ENCODE peak calls at places on chromosomes 5 and 9, in five cellular contexts. One of them, this sample, is unnamed. For H3K36me3 and H3K27me3, the result is how much of the 10 kb centered on the place peaks cover.

GRCh38 chr5:41510176-41510831 is at the start of gene PLCXD3:
- DNase-seq in upper lobe of right lung: peak
- DNase-seq in H1: no peak
- DNase-seq in right lobe of liver: no peak
- DNase-seq in HCT116: no peak
- DNase-seq in this sample: peak

GRCh38 chr5:109411627-109412026 is 1.9 kb upstream of the PJA2 start:
- DNase-seq in upper lobe of right lung: no peak
- DNase-seq in H1: no peak
- DNase-seq in right lobe of liver: no peak
- DNase-seq in HCT116: peak
- DNase-seq in this sample: no peak

GRCh38 chr5:99763021-99763814 is 772.0 kb upstream of the FAM174A start:
- DNase-seq in upper lobe of right lung: no peak
- DNase-seq in H1: no peak
- DNase-seq in right lobe of liver: peak
- DNase-seq in HCT116: no peak
- DNase-seq in this sample: no peak

GRCh38 chr5:119344231-119344630 is 11.6 kb upstream of the TNFAIP8 start:
- DNase-seq in upper lobe of right lung: no peak
- DNase-seq in H1: no peak
- DNase-seq in right lobe of liver: no peak
- DNase-seq in HCT116: no peak
- DNase-seq in this sample: no peak

GRCh38 chr5:56638061-56638621 is 177.2 kb upstream of the MAP3K1 start:
- DNase-seq in upper lobe of right lung: no peak
- DNase-seq in H1: no peak
- DNase-seq in right lobe of liver: no peak
- DNase-seq in HCT116: no peak
- DNase-seq in this sample: no peak

GRCh38 chr5:168578506-168579205 is 512 bp downstream of the PANK3 start:
- DNase-seq in upper lobe of right lung: no peak
- DNase-seq in H1: no peak
- DNase-seq in right lobe of liver: no peak
- DNase-seq in HCT116: no peak
- DNase-seq in this sample: no peak

GRCh38 chr9:125126019-125126746 is 17.1 kb downstream of the SCAI start:
- DNase-seq in upper lobe of right lung: peak
- DNase-seq in H1: no peak
- DNase-seq in right lobe of liver: peak
- DNase-seq in HCT116: no peak
- DNase-seq in this sample: peak

GRCh38 chr9:122201641-122202040 is 27.1 kb downstream of the LHX6 start:
- DNase-seq in upper lobe of right lung: no peak
- DNase-seq in H1: no peak
- DNase-seq in right lobe of liver: no peak
- DNase-seq in HCT116: no peak
- DNase-seq in this sample: no peak

GRCh38 chr5:138453630-138454029 is 11.6 kb upstream of the EGR1 start:
- DNase-seq in upper lobe of right lung: peak
- DNase-seq in H1: no peak
- DNase-seq in right lobe of liver: no peak
- DNase-seq in HCT116: no peak
- DNase-seq in this sample: peak

GRCh38 chr5:98397081-98397480 is 376.4 kb upstream of the RGMB start:
- DNase-seq in upper lobe of right lung: no peak
- DNase-seq in H1: no peak
- DNase-seq in right lobe of liver: no peak
- DNase-seq in HCT116: no peak
- DNase-seq in this sample: no peak

GRCh38 chr5:11878846-11879245 is 25.4 kb downstream of the CTNND2 start:
- DNase-seq in upper lobe of right lung: no peak
- DNase-seq in H1: no peak
- DNase-seq in right lobe of liver: no peak
- DNase-seq in HCT116: no peak
- DNase-seq in this sample: no peak

GRCh38 chr9:23587433-23587832 is 238.6 kb downstream of the ELAVL2 start:
- DNase-seq in upper lobe of right lung: no peak
- DNase-seq in H1: no peak
- DNase-seq in right lobe of liver: peak
- DNase-seq in HCT116: no peak
- DNase-seq in this sample: peak

GRCh38 chr5:160221082-160221481 is 8.2 kb upstream of the FABP6 start:
- DNase-seq in upper lobe of right lung: no peak
- DNase-seq in H1: no peak
- DNase-seq in right lobe of liver: no peak
- DNase-seq in HCT116: no peak
- DNase-seq in this sample: no peak

GRCh38 chr9:1521547-1521946 is 471.4 kb downstream of the DMRT2 start:
- DNase-seq in upper lobe of right lung: no peak
- DNase-seq in H1: no peak
- DNase-seq in right lobe of liver: no peak
- DNase-seq in HCT116: no peak
- DNase-seq in this sample: no peak

GRCh38 chr5:122844136-122844915 is 1.1 kb upstream of the SNX24 start:
- DNase-seq in upper lobe of right lung: no peak
- DNase-seq in H1: no peak
- DNase-seq in right lobe of liver: no peak
- DNase-seq in HCT116: no peak
- DNase-seq in this sample: no peak

GRCh38 chr9:680106-680505 is 161.4 kb upstream of the DMRT1 start:
- DNase-seq in upper lobe of right lung: no peak
- DNase-seq in H1: no peak
- DNase-seq in right lobe of liver: no peak
- DNase-seq in HCT116: no peak
- DNase-seq in this sample: no peak

GRCh38 chr9:86350006-86350755 is 4.0 kb downstream of the TUT7 start:
- DNase-seq in upper lobe of right lung: no peak
- DNase-seq in H1: no peak
- DNase-seq in right lobe of liver: no peak
- DNase-seq in HCT116: no peak
- DNase-seq in this sample: no peak

GRCh38 chr5:54397420-54397819 is 58.1 kb upstream of the HSPB3 start:
- DNase-seq in upper lobe of right lung: no peak
- DNase-seq in H1: no peak
- DNase-seq in right lobe of liver: no peak
- DNase-seq in HCT116: no peak
- DNase-seq in this sample: no peak

GRCh38 chr5:52707626-52708025 is 80.1 kb upstream of the ITGA1 start:
- DNase-seq in upper lobe of right lung: no peak
- DNase-seq in H1: no peak
- DNase-seq in right lobe of liver: no peak
- DNase-seq in HCT116: no peak
- DNase-seq in this sample: no peak

GRCh38 chr5:16120579-16120978 is 59.0 kb downstream of the MARCHF11 start:
- DNase-seq in upper lobe of right lung: no peak
- DNase-seq in H1: no peak
- DNase-seq in right lobe of liver: no peak
- DNase-seq in HCT116: no peak
- DNase-seq in this sample: no peak

GRCh38 chr9:122332083-122332482 is 38.7 kb upstream of the PTGS1 start:
- DNase-seq in upper lobe of right lung: no peak
- DNase-seq in H1: no peak
- DNase-seq in right lobe of liver: no peak
- DNase-seq in HCT116: no peak
- DNase-seq in this sample: no peak

GRCh38 chr5:66436721-66437120 is 159.5 kb upstream of the MAST4 start:
- DNase-seq in upper lobe of right lung: no peak
- DNase-seq in H1: peak
- DNase-seq in right lobe of liver: no peak
- DNase-seq in HCT116: peak
- DNase-seq in this sample: no peak

GRCh38 chr5:139743001-139743771 is 52.4 kb upstream of the PSD2 start:
- DNase-seq in upper lobe of right lung: no peak
- DNase-seq in H1: no peak
- DNase-seq in right lobe of liver: no peak
- DNase-seq in HCT116: no peak
- DNase-seq in this sample: no peak

GRCh38 chr5:149128023-149128875 is 13.0 kb upstream of the ABLIM3 start:
- DNase-seq in upper lobe of right lung: no peak
- DNase-seq in H1: no peak
- DNase-seq in right lobe of liver: no peak
- DNase-seq in HCT116: no peak
- DNase-seq in this sample: no peak

GRCh38 chr9:102047549-102047948 is 309.1 kb upstream of the GRIN3A start:
- DNase-seq in upper lobe of right lung: no peak
- DNase-seq in H1: no peak
- DNase-seq in right lobe of liver: no peak
- DNase-seq in HCT116: no peak
- DNase-seq in this sample: no peak

GRCh38 chr9:128640626-128641025 is 16.0 kb downstream of the DYNC2I2 start:
- DNase-seq in upper lobe of right lung: no peak
- DNase-seq in H1: no peak
- DNase-seq in right lobe of liver: no peak
- DNase-seq in HCT116: no peak
- DNase-seq in this sample: no peak

DNA sequence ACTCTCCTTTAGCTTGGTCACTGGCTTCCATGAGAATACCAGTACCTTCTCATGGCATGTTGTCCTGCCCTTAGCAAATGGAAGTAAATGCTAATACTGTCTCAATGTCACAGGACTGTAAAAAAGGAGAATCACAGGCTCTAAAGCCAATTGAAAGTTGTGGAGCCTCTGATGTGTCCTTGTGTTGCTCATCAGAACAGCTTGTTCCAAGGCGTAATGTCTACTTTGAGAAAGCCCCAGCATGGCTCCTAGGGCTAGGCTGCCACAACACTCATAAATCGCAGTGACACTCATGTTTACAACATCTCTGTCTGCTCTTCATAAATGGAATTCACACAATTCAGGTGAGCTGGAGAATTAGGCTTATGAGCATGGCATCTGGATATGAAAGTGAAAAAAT is 94.9 kb downstream of the ACTL7B start:
- DNase-seq in upper lobe of right lung: no peak
- DNase-seq in H1: no peak
- DNase-seq in right lobe of liver: no peak
- DNase-seq in HCT116: no peak
- DNase-seq in this sample: no peak
- H3K27ac ChIP-seq in upper lobe of right lung: no peak
- H3K27ac ChIP-seq in H1: no peak
- H3K27ac ChIP-seq in right lobe of liver: no peak
- H3K27ac ChIP-seq in HCT116: no peak
- H3K27ac ChIP-seq in this sample: no peak

GRCh38 chr5:83498585-83498984 is 27.0 kb downstream of the VCAN start:
- DNase-seq in upper lobe of right lung: no peak
- DNase-seq in H1: no peak
- DNase-seq in right lobe of liver: no peak
- DNase-seq in HCT116: no peak
- DNase-seq in this sample: no peak
- H3K36me3 ChIP-seq in upper lobe of right lung: under half
- H3K36me3 ChIP-seq in H1: under half
- H3K36me3 ChIP-seq in right lobe of liver: under half
- H3K36me3 ChIP-seq in HCT116: under half
- H3K36me3 ChIP-seq in this sample: under half

GRCh38 chr5:1383886-1384401 is 39.0 kb upstream of the CLPTM1L start:
- DNase-seq in upper lobe of right lung: no peak
- DNase-seq in H1: no peak
- DNase-seq in right lobe of liver: no peak
- DNase-seq in HCT116: no peak
- DNase-seq in this sample: no peak
- H3K27me3 ChIP-seq in upper lobe of right lung: under half
- H3K27me3 ChIP-seq in H1: under half
- H3K27me3 ChIP-seq in right lobe of liver: under half
- H3K27me3 ChIP-seq in HCT116: under half
- H3K27me3 ChIP-seq in this sample: under half

DNA sequence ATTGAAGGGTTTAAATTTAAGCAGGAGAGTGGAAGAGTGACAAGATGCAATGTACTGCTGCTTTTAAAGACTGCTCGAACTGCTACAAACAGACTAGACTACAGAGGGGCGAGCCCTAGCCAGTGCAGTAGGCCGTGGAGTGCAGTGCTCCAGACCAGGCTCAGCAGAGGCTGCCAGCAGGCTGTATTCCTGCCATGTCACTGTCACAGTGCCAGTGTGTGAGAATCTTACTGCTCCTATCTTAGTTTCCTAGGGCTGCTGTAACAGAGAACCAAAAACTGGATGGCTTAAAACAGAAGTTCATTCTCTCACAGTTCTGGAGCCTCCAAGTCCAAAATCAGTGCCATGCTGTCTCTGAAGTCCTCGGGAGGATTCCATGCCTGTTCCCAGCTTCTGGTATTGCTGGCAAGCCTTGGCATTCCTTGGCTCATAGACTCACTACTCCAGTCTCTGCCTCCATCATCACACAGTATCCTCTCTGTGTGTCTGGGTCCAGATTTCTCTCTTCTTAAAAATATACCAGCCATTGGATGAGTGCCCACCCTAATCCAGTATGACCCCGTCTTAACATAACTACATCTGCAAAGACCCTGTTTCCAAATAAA is 75.0 kb upstream of the SAP30L start:
- DNase-seq in upper lobe of right lung: no peak
- DNase-seq in H1: no peak
- DNase-seq in right lobe of liver: no peak
- DNase-seq in HCT116: no peak
- DNase-seq in this sample: no peak
- H3K27ac ChIP-seq in upper lobe of right lung: no peak
- H3K27ac ChIP-seq in H1: no peak
- H3K27ac ChIP-seq in right lobe of liver: no peak
- H3K27ac ChIP-seq in HCT116: peak
- H3K27ac ChIP-seq in this sample: no peak

GRCh38 chr5:75355236-75355635 is 18.2 kb downstream of the HMGCR start:
- DNase-seq in upper lobe of right lung: no peak
- DNase-seq in H1: no peak
- DNase-seq in right lobe of liver: no peak
- DNase-seq in HCT116: no peak
- DNase-seq in this sample: no peak

GRCh38 chr5:75348241-75348640 is 11.2 kb downstream of the HMGCR start:
- DNase-seq in upper lobe of right lung: no peak
- DNase-seq in H1: no peak
- DNase-seq in right lobe of liver: no peak
- DNase-seq in HCT116: no peak
- DNase-seq in this sample: no peak

GRCh38 chr5:75356719-75357118 is 19.7 kb downstream of the HMGCR start:
- DNase-seq in upper lobe of right lung: no peak
- DNase-seq in H1: no peak
- DNase-seq in right lobe of liver: no peak
- DNase-seq in HCT116: no peak
- DNase-seq in this sample: no peak

GRCh38 chr5:75349663-75350062 is 12.6 kb downstream of the HMGCR start:
- DNase-seq in upper lobe of right lung: no peak
- DNase-seq in H1: no peak
- DNase-seq in right lobe of liver: no peak
- DNase-seq in HCT116: no peak
- DNase-seq in this sample: no peak

GRCh38 chr5:75351058-75351926 is 14.3 kb downstream of the HMGCR start:
- DNase-seq in upper lobe of right lung: no peak
- DNase-seq in H1: no peak
- DNase-seq in right lobe of liver: no peak
- DNase-seq in HCT116: no peak
- DNase-seq in this sample: no peak
- H3K36me3 ChIP-seq in upper lobe of right lung: half or more
- H3K36me3 ChIP-seq in H1: half or more
- H3K36me3 ChIP-seq in right lobe of liver: under half
- H3K36me3 ChIP-seq in HCT116: half or more
- H3K36me3 ChIP-seq in this sample: half or more

GRCh38 chr5:93581738-93582414 is 857 bp upstream of the NR2F1-AS1 start:
- DNase-seq in upper lobe of right lung: no peak
- DNase-seq in H1: no peak
- DNase-seq in right lobe of liver: no peak
- DNase-seq in HCT116: peak
- DNase-seq in this sample: no peak
- H3K27me3 ChIP-seq in upper lobe of right lung: half or more
- H3K27me3 ChIP-seq in H1: half or more
- H3K27me3 ChIP-seq in right lobe of liver: under half
- H3K27me3 ChIP-seq in HCT116: under half
- H3K27me3 ChIP-seq in this sample: under half

This sample was measured in psoas muscle.